ENCODE peak calls at places on chromosomes 7 and 10, in five cellular contexts. P is stimulated activated CD8-positive, alpha-beta memory T cell treated with anti-CD3 and anti-CD28 coated beads, Interleukin-15, amount 100 ng/mL, for 48 hours; K is GM23338; D is NCI-H748 treated with DMSO at 0.1 percent for 48 hours; T is NCI-H1417. Z is an unnamed sample.

GRCh38 chr7:90625562-90625961 is 29.4 kb downstream of the CDK14 start:
- DNase-seq in P (no peak), K (peak), D (peak), T (peak), Z (no peak)

GRCh38 chr10:480928-481551 is 208.4 kb downstream of the DIP2C start:
- DNase-seq in P (no peak), K (no peak), D (peak), T (peak), Z (no peak)

GRCh38 chr10:60863796-60864195 is 80.2 kb downstream of the RHOBTB1 start:
- DNase-seq in P (no peak), K (peak), D (no peak), T (peak), Z (no peak)

GRCh38 chr7:32500922-32501341 is 5.6 kb downstream of the AVL9 start:
- DNase-seq in P (no peak), K (no peak), D (no peak), T (no peak), Z (no peak)

GRCh38 chr7:35753761-35754603 is 46.9 kb upstream of the SEPTIN7 start:
- DNase-seq in P (no peak), K (no peak), D (no peak), T (peak), Z (no peak)

GRCh38 chr10:60031664-60032063 is 125.3 kb upstream of the CCDC6 start:
- DNase-seq in P (no peak), K (no peak), D (no peak), T (no peak), Z (no peak)

GRCh38 chr7:102297487-102298218 is 11.0 kb downstream of the SH2B2 start:
- DNase-seq in P (no peak), K (no peak), D (no peak), T (no peak), Z (no peak)

GRCh38 chr10:82982110-82982608 is 1107.2 kb downstream of the NRG3 start:
- DNase-seq in P (no peak), K (no peak), D (no peak), T (no peak), Z (no peak)

GRCh38 chr10:2137549-2138174 is 400.3 kb upstream of the ADARB2 start:
- DNase-seq in P (no peak), K (peak), D (peak), T (peak), Z (no peak)

GRCh38 chr7:155213385-155213784 is 84.3 kb upstream of the INSIG1 start:
- DNase-seq in P (no peak), K (no peak), D (no peak), T (no peak), Z (no peak)

GRCh38 chr7:107244613-107245012 is 75.8 kb downstream of the HBP1 start:
- DNase-seq in P (no peak), K (no peak), D (no peak), T (no peak), Z (no peak)

GRCh38 chr7:130948913-130949312 is 214.9 kb upstream of the KLF14 start:
- DNase-seq in P (no peak), K (no peak), D (no peak), T (no peak), Z (no peak)

GRCh38 chr10:51228714-51229100 is 154.4 kb downstream of the PRKG1 start:
- DNase-seq in P (no peak), K (no peak), D (no peak), T (no peak), Z (no peak)

GRCh38 chr10:49175587-49176309 is 12.4 kb downstream of the TMEM273 start:
- DNase-seq in P (no peak), K (no peak), D (no peak), T (no peak), Z (no peak)

GRCh38 chr10:21315321-21316220 is 209.9 kb downstream of the SKIDA1 start:
- DNase-seq in P (no peak), K (peak), D (no peak), T (no peak), Z (no peak)

GRCh38 chr10:19958787-19959186 is 142.6 kb downstream of the PLXDC2 start:
- DNase-seq in P (no peak), K (no peak), D (no peak), T (no peak), Z (no peak)

GRCh38 chr10:12540341-12540781 is 191.0 kb downstream of the CAMK1D start:
- DNase-seq in P (no peak), K (no peak), D (no peak), T (peak), Z (no peak)

Z was measured in stimulated activated CD4-positive, alpha-beta T cell treated with anti-CD3 and anti-CD28 coated beads, Interleukin-12 subunit alpha, Interleukin-12 subunit beta, amount 100 ng/mL, for 48 hours.